ENCODE peak calls at places on chromosomes 6 and 20, in six cellular contexts. X is ovary, R is H1, T is A549, U is stomach, C is sigmoid colon. I is an unnamed sample. For H3K4me1, the result is how much of the 10 kb centered on the place peaks cover.

GRCh38 chr6:42402184-42402583 is 49.5 kb downstream of the TRERF1 start:
- DNase-seq in R (no peak), U (no peak), C (no peak), T (no peak), X (no peak), I (no peak)

GRCh38 chr6:96927660-96928059 is 3.1 kb downstream of the KLHL32 start:
- DNase-seq in T (no peak), X (no peak), U (no peak), C (no peak), R (no peak), I (no peak)

GRCh38 chr6:160226118-160226541 is 32.5 kb downstream of the SLC22A2 start:
- DNase-seq in U (no peak), R (no peak), X (no peak), C (no peak), T (no peak), I (no peak)

GRCh38 chr6:133083248-133083967 is 157.7 kb upstream of the EYA4 start:
- DNase-seq in C (no peak), X (no peak), T (no peak), U (no peak), R (no peak), I (no peak)

GRCh38 chr6:996271-996852 is 303.4 kb upstream of the EXOC2 start:
- DNase-seq in T (no peak), C (no peak), R (no peak), U (peak), X (no peak), I (no peak)

GRCh38 chr6:18147160-18147559 is 7.7 kb downstream of the TPMT start:
- DNase-seq in T (no peak), R (no peak), C (no peak), U (no peak), X (no peak), I (no peak)

GRCh38 chr6:144310761-144311160 is 25.6 kb downstream of the UTRN start:
- DNase-seq in X (no peak), R (no peak), C (no peak), U (no peak), T (no peak), I (no peak)

GRCh38 chr6:1190361-1190760 is 121.5 kb upstream of the FOXQ1 start:
- DNase-seq in T (peak), U (no peak), X (no peak), C (no peak), R (no peak), I (no peak)

GRCh38 chr20:668050-668449 is 7.6 kb downstream of the SCRT2 start:
- DNase-seq in X (no peak), U (no peak), C (no peak), T (no peak), R (no peak), I (no peak)

GRCh38 chr20:35111141-35111888 is 18.7 kb upstream of the TRPC4AP start:
- DNase-seq in T (no peak), X (no peak), U (no peak), R (no peak), C (no peak), I (no peak)

GRCh38 chr20:59452856-59453255 is 151.5 kb upstream of the PHACTR3 start:
- DNase-seq in T (no peak), U (no peak), R (no peak), C (no peak), X (no peak), I (no peak)

GRCh38 chr6:30568245-30568644 is 3.0 kb upstream of the ABCF1 start:
- DNase-seq in X (no peak), R (no peak), U (no peak), T (no peak), C (no peak), I (no peak)

GRCh38 chr20:45343867-45344721 is 4.1 kb downstream of the SDC4 start:
- DNase-seq in X (peak), R (no peak), T (peak), C (peak), U (peak), I (peak)

GRCh38 chr20:956330-956951 is 40.3 kb upstream of the ANGPT4 start:
- DNase-seq in C (peak), T (peak), U (peak), R (peak), X (peak), I (peak)

GRCh38 chr6:10359581-10359980 is 55.3 kb downstream of the TFAP2A start:
- DNase-seq in X (no peak), C (no peak), R (no peak), T (no peak), U (no peak), I (no peak)

GRCh38 chr6:156839591-156840001 is 62.4 kb downstream of the ARID1B start:
- DNase-seq in C (peak), U (no peak), R (no peak), T (no peak), X (peak), I (no peak)

GRCh38 chr6:152669894-152670293 is 27.8 kb upstream of the MYCT1 start:
- DNase-seq in X (no peak), R (no peak), U (no peak), C (no peak), T (peak), I (no peak)

GRCh38 chr6:158322724-158323560 is 10.7 kb downstream of the TULP4 start:
- DNase-seq in C (no peak), X (no peak), R (no peak), U (no peak), T (peak), I (no peak)

GRCh38 chr6:69098910-69099309 is 463.8 kb downstream of the ADGRB3 start:
- DNase-seq in R (no peak), T (no peak), C (no peak), U (no peak), X (no peak), I (no peak)

GRCh38 chr20:57748601-57749130 is 38.9 kb upstream of the PMEPA1 start:
- DNase-seq in C (peak), U (peak), T (peak), X (peak), R (no peak), I (peak)

GRCh38 chr20:38671186-38671585 is 53.1 kb upstream of the SLC32A1 start:
- DNase-seq in C (no peak), R (no peak), U (no peak), X (no peak), T (no peak), I (no peak)

GRCh38 chr6:101110814-101111213 is 229.7 kb upstream of the ASCC3 start:
- DNase-seq in U (no peak), C (no peak), X (no peak), T (no peak), R (no peak), I (no peak)

GRCh38 chr6:53752856-53753255 is 41.9 kb upstream of the LRRC1 start:
- DNase-seq in U (no peak), X (no peak), R (no peak), T (no peak), C (no peak), I (no peak)

GRCh38 chr6:44820366-44821158 is 433.1 kb downstream of the CDC5L start:
- DNase-seq in X (no peak), C (no peak), U (no peak), T (no peak), R (no peak), I (no peak)

GRCh38 chr20:23386304-23387117 is 24.5 kb downstream of the GZF1 start:
- DNase-seq in R (no peak), U (no peak), X (no peak), C (no peak), T (no peak), I (no peak)

GRCh38 chr20:58251979-58252591 is 23.6 kb upstream of the ANKRD60 start:
- DNase-seq in X (no peak), R (no peak), U (no peak), T (peak), C (no peak), I (no peak)

GRCh38 chr6:117555882-117556498 is 46.3 kb downstream of the GOPC start:
- DNase-seq in R (peak), C (no peak), X (peak), U (peak), T (no peak), I (peak)

GRCh38 chr6:149157126-149157525 is 160.4 kb upstream of the TAB2 start:
- DNase-seq in R (no peak), T (no peak), U (no peak), X (no peak), C (no peak), I (no peak)

GRCh38 chr20:25470045-25470444 is 62.6 kb downstream of the GINS1 start:
- DNase-seq in T (peak), U (peak), C (peak), X (no peak), R (peak), I (peak)

GRCh38 chr6:115969207-115969929 is 91.3 kb downstream of the FRK start:
- DNase-seq in R (no peak), X (no peak), U (no peak), C (no peak), T (peak), I (no peak)

GRCh38 chr6:121055572-121056163 is 278.6 kb downstream of the TBC1D32 start:
- DNase-seq in R (no peak), U (no peak), T (peak), X (no peak), C (no peak), I (no peak)

GRCh38 chr6:111944541-111944940 is 71.3 kb upstream of the FYN start:
- DNase-seq in T (no peak), U (no peak), X (no peak), R (no peak), C (no peak), I (no peak)

GRCh38 chr6:143128346-143129015 is 67.8 kb downstream of the AIG1 start:
- DNase-seq in U (no peak), X (no peak), R (no peak), T (no peak), C (no peak), I (no peak)

GRCh38 chr20:53937330-53937729 is 133.1 kb downstream of the BCAS1 start:
- DNase-seq in C (no peak), U (no peak), X (no peak), R (peak), T (no peak), I (no peak)

GRCh38 chr6:26027491-26028211 is 59.6 kb upstream of the HFE start:
- DNase-seq in T (no peak), R (no peak), X (no peak), C (no peak), U (no peak), I (no peak)

GRCh38 chr6:84870693-84871092 is 106.3 kb upstream of the TBX18 start:
- DNase-seq in R (no peak), C (no peak), U (no peak), X (no peak), T (no peak), I (no peak)

GRCh38 chr6:71420693-71421328 is 132.2 kb downstream of the OGFRL1 start:
- DNase-seq in R (peak), U (peak), T (peak), X (peak), C (peak), I (peak)

GRCh38 chr6:168157272-168158007 is 78.4 kb upstream of the FRMD1 start:
- DNase-seq in X (no peak), U (no peak), R (peak), C (peak), T (peak), I (no peak)

GRCh38 chr6:157068691-157069228 is 254.6 kb downstream of the TMEM242 start:
- DNase-seq in U (no peak), R (no peak), C (no peak), T (no peak), X (no peak), I (no peak)

GRCh38 chr6:105892577-105893262 is 193.4 kb upstream of the PRDM1 start:
- DNase-seq in R (no peak), X (no peak), U (peak), T (no peak), C (no peak), I (peak)

GRCh38 chr6:31822038-31822821 is 5.3 kb upstream of the HSPA1B start:
- DNase-seq in T (peak), U (peak), C (peak), R (peak), X (peak), I (peak)
- TF ChIP-seq EP300 in T (no peak), U (peak), C (peak), R (no peak), X (peak), I (peak)

GRCh38 chr6:33321227-33321626 is 3.7 kb upstream of the ZBTB22 start:
- DNase-seq in R (no peak), U (no peak), X (no peak), C (no peak), T (no peak), I (no peak)
- H3K4me1 ChIP-seq in R (under half), U (half or more), X (under half), C (half or more), T (under half), I (under half)

DNA sequence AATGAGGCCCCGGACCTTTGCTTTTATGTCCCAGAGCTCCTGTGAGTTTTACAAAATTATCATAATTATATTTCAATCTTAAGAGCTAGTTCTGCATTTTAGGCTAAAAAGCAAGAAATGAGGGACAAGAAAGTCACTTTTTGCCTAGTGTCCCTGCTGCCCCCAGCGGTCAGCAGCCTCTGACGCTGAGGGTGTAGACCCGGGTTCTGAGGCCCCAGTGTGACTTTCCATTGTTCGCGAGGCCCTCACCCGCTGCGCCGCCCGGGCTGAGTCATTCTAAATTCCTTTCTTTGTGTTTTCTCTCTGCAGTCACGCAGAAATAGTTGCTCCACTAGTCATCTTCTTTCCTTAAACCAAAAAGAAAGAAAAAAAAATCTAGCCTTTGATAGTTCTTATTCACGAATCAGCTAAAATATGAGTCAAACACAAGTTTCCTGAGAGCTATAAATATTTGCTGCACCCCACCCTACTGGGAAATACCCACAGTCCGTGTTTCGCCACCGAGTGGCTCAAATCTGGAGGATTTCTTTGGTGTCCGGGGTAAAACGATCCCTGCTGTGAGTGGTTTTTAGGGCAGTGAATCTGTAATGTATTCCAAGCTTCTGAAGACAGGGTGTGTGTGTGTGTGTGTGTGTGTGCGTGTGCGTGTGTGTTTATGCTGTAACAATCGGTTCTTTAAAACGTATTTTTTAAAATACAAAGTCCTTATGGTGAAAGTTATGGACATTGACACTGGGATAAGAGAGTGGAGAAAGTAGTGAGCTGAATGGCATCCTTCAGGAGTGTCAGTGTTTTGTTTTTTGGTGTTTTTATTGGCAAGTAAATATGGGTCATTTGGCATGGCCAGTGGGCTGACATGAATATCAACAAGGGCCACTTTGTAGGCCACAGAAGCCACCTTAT is 59.7 kb upstream of the EEF1A1 start:
- DNase-seq in X (peak), T (peak), U (peak), C (peak), R (peak), I (peak)
- TF ChIP-seq EP300 in X (peak), T (peak), U (no peak), C (peak), R (peak), I (peak)

DNA sequence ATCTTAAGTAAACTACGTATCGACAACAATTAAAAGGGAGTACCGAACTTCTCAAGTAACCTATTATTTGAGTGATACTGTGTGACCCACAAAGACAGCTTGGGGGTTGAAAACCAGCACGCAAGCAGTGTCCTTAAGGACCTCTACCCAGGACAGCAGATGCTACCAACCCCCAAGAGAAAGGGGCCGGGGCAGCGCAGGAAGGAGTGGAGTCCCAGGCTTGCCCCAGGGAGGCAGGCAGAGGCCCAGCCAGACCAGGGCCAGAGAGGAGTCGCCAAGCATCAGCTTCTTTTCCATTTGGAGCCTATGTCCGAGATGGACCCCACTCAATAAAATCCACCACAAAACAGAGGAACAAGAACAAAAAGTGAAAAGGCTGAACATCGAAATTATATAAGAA is 11.9 kb downstream of the DIDO1 start:
- DNase-seq in U (no peak), X (peak), T (no peak), R (no peak), C (no peak), I (no peak)
- H3K4me1 ChIP-seq in U (half or more), X (under half), T (under half), R (under half), C (half or more), I (half or more)

GRCh38 chr6:108575905-108576494 is 15.3 kb downstream of the FOXO3 start:
- DNase-seq in R (no peak), X (no peak), U (no peak), C (no peak), T (no peak), I (no peak)
- TF ChIP-seq EP300 in R (no peak), X (no peak), U (no peak), C (no peak), T (no peak), I (no peak)

DNA sequence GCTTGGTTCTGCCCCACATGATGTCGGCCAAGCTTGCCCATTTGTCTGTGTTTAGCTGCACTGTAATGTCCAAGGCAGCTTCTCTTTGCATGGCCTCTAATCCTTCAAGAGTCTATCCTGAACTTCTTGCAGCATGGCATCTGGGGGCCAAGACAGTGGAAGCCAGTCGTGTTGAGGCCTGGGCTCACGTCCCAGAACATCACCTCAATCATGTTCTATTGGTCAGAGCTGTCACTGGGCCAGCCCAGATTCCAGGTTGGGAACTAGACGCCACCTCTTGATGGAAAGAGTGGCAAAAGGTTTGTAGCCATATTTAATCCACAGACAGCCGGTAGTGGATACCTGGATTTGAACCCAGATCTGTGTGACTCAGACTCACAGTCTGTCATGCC is 25.3 kb downstream of the PPARD start:
- DNase-seq in C (no peak), T (no peak), R (no peak), U (no peak), X (no peak), I (no peak)
- H3K4me1 ChIP-seq in C (under half), T (under half), R (under half), U (under half), X (under half), I (under half)

DNA sequence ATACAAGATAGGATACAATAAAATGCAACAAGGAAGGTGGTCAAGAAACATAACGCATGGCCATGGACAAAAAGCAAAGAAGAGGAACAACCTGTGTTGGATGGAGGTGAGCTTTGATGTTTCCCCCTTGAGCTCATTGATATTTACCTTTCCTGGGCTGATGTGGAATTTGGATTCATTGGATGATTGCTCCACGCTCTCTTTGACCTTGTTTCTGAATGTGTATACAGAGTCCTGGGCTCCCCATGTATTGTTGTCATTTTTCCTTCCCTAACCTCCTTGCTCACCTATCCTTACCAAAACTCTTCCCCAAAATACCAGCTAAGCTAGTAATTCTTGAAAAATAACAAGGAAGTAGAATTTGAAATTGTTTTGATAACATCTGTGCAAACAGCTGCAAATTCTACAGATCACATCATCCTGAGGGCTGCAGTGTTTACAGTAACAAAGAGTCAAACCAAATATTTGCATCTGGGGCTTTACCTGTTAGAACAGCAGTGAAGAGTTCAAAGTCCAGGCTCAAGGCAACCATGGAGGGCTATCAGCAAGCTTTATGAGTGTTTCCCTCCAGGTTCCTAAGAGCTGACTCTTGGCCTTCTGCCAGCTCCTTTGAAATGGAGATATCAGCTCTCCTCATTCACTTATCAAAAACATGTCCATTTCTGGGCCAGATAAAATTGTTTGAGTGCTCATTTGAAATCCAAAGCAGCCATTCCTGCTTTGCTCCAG is 214.3 kb upstream of the MARCKS start:
- DNase-seq in X (no peak), U (peak), T (peak), C (no peak), R (no peak), I (peak)
- TF ChIP-seq EP300 in X (no peak), U (no peak), T (peak), C (no peak), R (no peak), I (peak)